ENCODE peak calls at places on chromosome 10, in ten cellular contexts. K is dorsolateral prefrontal cortex; F is foreskin fibroblast; U is CD4-positive, CD25-positive, alpha-beta regulatory T cell; I is esophagus squamous epithelium; P is GM23338; S is cardiac muscle cell; D is right lobe of liver; X is lower lobe of right lung; Q is stomach. H is an unnamed sample.

GRCh38 chr10:89944138-89944537 is 242.7 kb downstream of the KIF20B start:
- DNase-seq in K (no peak), F (no peak), U (no peak), I (no peak), P (no peak), S (no peak), D (no peak), X (no peak), Q (no peak), H (no peak)

GRCh38 chr10:75508814-75509306 is 77.4 kb downstream of the LRMDA start:
- DNase-seq in K (no peak), F (no peak), U (no peak), I (no peak), P (no peak), S (peak; percentile 28), D (no peak), X (no peak), Q (no peak), H (peak; percentile 94)

GRCh38 chr10:24723386-24723787 is 300 bp downstream of the ARHGAP21 start:
- DNase-seq in K (no peak), F (no peak), U (peak; percentile 20), I (no peak), P (no peak), S (no peak), D (no peak), X (no peak), Q (peak; percentile 41), H (no peak)

GRCh38 chr10:22436893-22437619 is 91.8 kb downstream of the SPAG6 start:
- DNase-seq in K (peak; percentile 85), F (peak; percentile 93), U (peak; percentile 96), I (peak; percentile 63), P (peak; percentile 93), S (peak; percentile 74), D (peak; percentile 89), X (peak; percentile 96), Q (peak; percentile 91), H (peak; percentile 94)

GRCh38 chr10:4909118-4909517 is 54.1 kb upstream of the AKR1C1 start:
- DNase-seq in K (no peak), F (no peak), U (no peak), I (no peak), P (no peak), S (no peak), D (no peak), X (no peak), Q (no peak), H (no peak)

GRCh38 chr10:46096909-46097575 is 51.0 kb upstream of the MSMB start:
- DNase-seq in K (no peak), F (no peak), U (peak; percentile 80), I (no peak), P (no peak), S (peak; percentile 20), D (no peak), X (no peak), Q (no peak), H (no peak)

GRCh38 chr10:20473361-20473760 is 423.8 kb downstream of the NEBL start:
- DNase-seq in K (no peak), F (peak; percentile 2), U (no peak), I (no peak), P (no peak), S (no peak), D (no peak), X (no peak), Q (no peak), H (no peak)

GRCh38 chr10:17444062-17444714 is 10.2 kb downstream of the ST8SIA6 start:
- DNase-seq in K (no peak), F (no peak), U (peak; percentile 82), I (no peak), P (no peak), S (no peak), D (no peak), X (no peak), Q (no peak), H (no peak)

GRCh38 chr10:66637273-66638036 is 288.4 kb upstream of the LRRTM3 start:
- DNase-seq in K (no peak), F (no peak), U (no peak), I (no peak), P (peak; percentile 2), S (peak; percentile 10), D (no peak), X (no peak), Q (no peak), H (no peak)

DNA sequence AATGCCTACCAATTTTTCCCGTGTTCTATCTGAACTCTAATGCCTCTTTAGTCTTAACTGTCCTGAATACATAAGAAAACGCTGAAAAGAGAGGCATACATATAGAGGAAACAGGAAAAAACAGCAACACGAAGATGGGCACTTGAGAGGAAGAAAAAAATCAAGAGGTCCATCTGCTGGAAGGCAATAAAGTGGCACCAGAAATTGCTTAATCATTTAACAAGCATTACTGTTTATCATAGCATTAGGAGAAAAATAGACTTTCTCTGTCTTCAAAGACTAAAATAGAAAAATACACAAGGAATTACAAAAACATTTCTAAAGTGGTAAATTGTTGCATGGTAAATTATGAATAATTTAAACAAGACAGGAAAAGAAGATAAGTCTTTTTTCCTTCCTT is 35.0 kb downstream of the NSUN6 start:
- DNase-seq in K (no peak), F (no peak), U (no peak), I (no peak), P (no peak), S (no peak), D (no peak), X (no peak), Q (no peak), H (no peak)
- H3K4me3 ChIP-seq in K (no peak overlapping the region), F (no peak overlapping the region), U (no peak overlapping the region), I (no peak overlapping the region), P (no peak overlapping the region), S (no peak overlapping the region), D (no peak overlapping the region), X (no peak overlapping the region), Q (no peak overlapping the region), H (no peak overlapping the region)

GRCh38 chr10:127195571-127196226 is 692 bp downstream of the INSYN2A start:
- DNase-seq in K (no peak), F (no peak), U (no peak), I (no peak), P (peak; percentile 58), S (peak; percentile 17), D (no peak), X (no peak), Q (no peak), H (no peak)
- H3K4me3 ChIP-seq in K (peak overlapping the region; percentile 51), F (peak overlapping the region; percentile 38), U (no peak overlapping the region), I (peak overlapping the region; percentile 23), P (peak overlapping the region; percentile 67), S (peak overlapping the region; percentile 38), D (peak overlapping the region; percentile 23), X (peak overlapping the region; percentile 45), Q (peak overlapping the region; percentile 41), H (peak overlapping the region; percentile 56)

GRCh38 chr10:60549686-60550085 is 160.0 kb upstream of the ANK3 start:
- DNase-seq in K (no peak), F (no peak), U (peak; percentile 2), I (no peak), P (peak; percentile 44), S (peak; percentile 19), D (no peak), X (no peak), Q (no peak), H (peak; percentile 38)
- H3K4me3 ChIP-seq in K (no peak overlapping the region), F (no peak overlapping the region), U (no peak overlapping the region), I (no peak overlapping the region), P (no peak overlapping the region), S (no peak overlapping the region), D (no peak overlapping the region), X (no peak overlapping the region), Q (no peak overlapping the region), H (no peak overlapping the region)

GRCh38 chr10:112858990-112859520 is 91.0 kb upstream of the TCF7L2 start:
- DNase-seq in K (no peak), F (no peak), U (no peak), I (no peak), P (no peak), S (no peak), D (no peak), X (no peak), Q (no peak), H (no peak)
- H3K4me3 ChIP-seq in K (no peak overlapping the region), F (no peak overlapping the region), U (no peak overlapping the region), I (no peak overlapping the region), P (no peak overlapping the region), S (no peak overlapping the region), D (no peak overlapping the region), X (no peak overlapping the region), Q (no peak overlapping the region), H (no peak overlapping the region)

GRCh38 chr10:99915414-99915813 is 94.3 kb downstream of the DNMBP start:
- DNase-seq in K (no peak), F (no peak), U (no peak), I (no peak), P (no peak), S (no peak), D (no peak), X (no peak), Q (no peak), H (no peak)

GRCh38 chr10:99914236-99914635 is 95.5 kb downstream of the DNMBP start:
- DNase-seq in K (no peak), F (no peak), U (no peak), I (no peak), P (no peak), S (no peak), D (no peak), X (no peak), Q (no peak), H (no peak)

GRCh38 chr10:99913831-99914235 is 95.9 kb downstream of the DNMBP start:
- DNase-seq in K (no peak), F (no peak), U (no peak), I (no peak), P (peak; percentile 99), S (peak; percentile 91), D (no peak), X (no peak), Q (peak; percentile 63), H (no peak)

GRCh38 chr10:99908512-99908911 is 101.2 kb downstream of the DNMBP start:
- DNase-seq in K (no peak), F (no peak), U (peak; percentile 25), I (no peak), P (no peak), S (no peak), D (no peak), X (no peak), Q (no peak), H (no peak)

DNA sequence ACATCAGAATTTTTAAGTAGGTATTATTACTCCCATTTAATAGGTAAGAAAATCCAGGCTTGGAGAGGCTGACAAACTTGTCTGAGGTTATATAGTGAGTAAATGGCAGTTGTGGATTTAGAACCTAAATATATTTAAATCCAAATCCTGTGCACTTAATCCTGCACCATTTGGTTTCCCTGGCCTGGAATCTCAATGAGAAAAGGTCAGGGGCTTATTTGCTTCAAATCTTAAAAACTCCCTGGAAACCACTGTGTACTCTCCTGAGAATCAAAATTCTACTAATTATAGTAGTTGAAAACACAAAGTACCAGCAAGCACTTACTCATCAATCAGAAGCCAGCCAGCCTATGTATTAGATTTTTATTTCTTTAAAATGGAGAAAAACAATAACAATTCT is 97.7 kb downstream of the DNMBP start:
- DNase-seq in K (no peak), F (no peak), U (no peak), I (no peak), P (no peak), S (no peak), D (no peak), X (no peak), Q (no peak), H (no peak)
- H3K4me3 ChIP-seq in K (no peak overlapping the region), F (no peak overlapping the region), U (no peak overlapping the region), I (no peak overlapping the region), P (peak overlapping the region; percentile 84), S (peak overlapping the region; percentile 58), D (no peak overlapping the region), X (no peak overlapping the region), Q (no peak overlapping the region), H (no peak overlapping the region)